ENCODE peak calls at places on chromosomes 4 and X, in ten cellular contexts. One of them, this sample, is unnamed.

GRCh38 chrX:19678941-19679340 is 163.6 kb upstream of the MAP3K15 start:
- DNase-seq in kidney epithelial cell: no peak
- DNase-seq in stromal cell of bone marrow: no peak
- DNase-seq in HFF-Myc: no peak
- DNase-seq in NCI-H1417: peak
- DNase-seq in HS-5: no peak
- DNase-seq in activated CD8-positive, alpha-beta T cell treated with anti-CD3 and anti-CD28 coated beads, Interleukin-2, amount 10 ng/mL, durations not matched to agents 7 days and 5 days: peak
- DNase-seq in ELR: peak
- DNase-seq in MV-4-11: no peak
- DNase-seq in NCI-H1105: no peak
- DNase-seq in this sample: peak

GRCh38 chr4:176270669-176271068 is 1.6 kb upstream of the ASB5 start:
- DNase-seq in kidney epithelial cell: peak
- DNase-seq in stromal cell of bone marrow: peak
- DNase-seq in HFF-Myc: peak
- DNase-seq in NCI-H1417: peak
- DNase-seq in HS-5: peak
- DNase-seq in activated CD8-positive, alpha-beta T cell treated with anti-CD3 and anti-CD28 coated beads, Interleukin-2, amount 10 ng/mL, durations not matched to agents 7 days and 5 days: no peak
- DNase-seq in ELR: peak
- DNase-seq in MV-4-11: no peak
- DNase-seq in NCI-H1105: peak
- DNase-seq in this sample: peak

GRCh38 chrX:12548746-12549145 is 242.5 kb upstream of the PRPS2 start:
- DNase-seq in kidney epithelial cell: no peak
- DNase-seq in stromal cell of bone marrow: peak
- DNase-seq in HFF-Myc: no peak
- DNase-seq in NCI-H1417: no peak
- DNase-seq in HS-5: no peak
- DNase-seq in activated CD8-positive, alpha-beta T cell treated with anti-CD3 and anti-CD28 coated beads, Interleukin-2, amount 10 ng/mL, durations not matched to agents 7 days and 5 days: peak
- DNase-seq in ELR: peak
- DNase-seq in MV-4-11: peak
- DNase-seq in NCI-H1105: no peak
- DNase-seq in this sample: peak

GRCh38 chrX:33138677-33139249 is 72.6 kb downstream of the DMD start:
- DNase-seq in kidney epithelial cell: no peak
- DNase-seq in stromal cell of bone marrow: peak
- DNase-seq in HFF-Myc: no peak
- DNase-seq in NCI-H1417: no peak
- DNase-seq in HS-5: no peak
- DNase-seq in activated CD8-positive, alpha-beta T cell treated with anti-CD3 and anti-CD28 coated beads, Interleukin-2, amount 10 ng/mL, durations not matched to agents 7 days and 5 days: no peak
- DNase-seq in ELR: no peak
- DNase-seq in MV-4-11: no peak
- DNase-seq in NCI-H1105: no peak
- DNase-seq in this sample: no peak

GRCh38 chrX:118496763-118497079 is 1.1 kb downstream of the DOCK11 start:
- DNase-seq in kidney epithelial cell: no peak
- DNase-seq in stromal cell of bone marrow: no peak
- DNase-seq in HFF-Myc: no peak
- DNase-seq in NCI-H1417: peak
- DNase-seq in HS-5: no peak
- DNase-seq in activated CD8-positive, alpha-beta T cell treated with anti-CD3 and anti-CD28 coated beads, Interleukin-2, amount 10 ng/mL, durations not matched to agents 7 days and 5 days: no peak
- DNase-seq in ELR: peak
- DNase-seq in MV-4-11: no peak
- DNase-seq in NCI-H1105: no peak
- DNase-seq in this sample: peak

GRCh38 chr4:37793562-37793961 is 32.9 kb upstream of the PGM2 start:
- DNase-seq in kidney epithelial cell: no peak
- DNase-seq in stromal cell of bone marrow: no peak
- DNase-seq in HFF-Myc: no peak
- DNase-seq in NCI-H1417: peak
- DNase-seq in HS-5: no peak
- DNase-seq in activated CD8-positive, alpha-beta T cell treated with anti-CD3 and anti-CD28 coated beads, Interleukin-2, amount 10 ng/mL, durations not matched to agents 7 days and 5 days: peak
- DNase-seq in ELR: peak
- DNase-seq in MV-4-11: peak
- DNase-seq in NCI-H1105: no peak
- DNase-seq in this sample: peak

GRCh38 chr4:165398570-165398969 is 19.8 kb downstream of the CPE start:
- DNase-seq in kidney epithelial cell: peak
- DNase-seq in stromal cell of bone marrow: no peak
- DNase-seq in HFF-Myc: peak
- DNase-seq in NCI-H1417: peak
- DNase-seq in HS-5: no peak
- DNase-seq in activated CD8-positive, alpha-beta T cell treated with anti-CD3 and anti-CD28 coated beads, Interleukin-2, amount 10 ng/mL, durations not matched to agents 7 days and 5 days: no peak
- DNase-seq in ELR: peak
- DNase-seq in MV-4-11: no peak
- DNase-seq in NCI-H1105: peak
- DNase-seq in this sample: peak

GRCh38 chr4:144589512-144589911 is 56.4 kb upstream of the HHIP start:
- DNase-seq in kidney epithelial cell: no peak
- DNase-seq in stromal cell of bone marrow: no peak
- DNase-seq in HFF-Myc: no peak
- DNase-seq in NCI-H1417: no peak
- DNase-seq in HS-5: no peak
- DNase-seq in activated CD8-positive, alpha-beta T cell treated with anti-CD3 and anti-CD28 coated beads, Interleukin-2, amount 10 ng/mL, durations not matched to agents 7 days and 5 days: no peak
- DNase-seq in ELR: no peak
- DNase-seq in MV-4-11: peak
- DNase-seq in NCI-H1105: no peak
- DNase-seq in this sample: no peak

GRCh38 chrX:34810364-34810763 is 132.2 kb upstream of the FAM47B start:
- DNase-seq in kidney epithelial cell: peak
- DNase-seq in stromal cell of bone marrow: peak
- DNase-seq in HFF-Myc: peak
- DNase-seq in NCI-H1417: no peak
- DNase-seq in HS-5: peak
- DNase-seq in activated CD8-positive, alpha-beta T cell treated with anti-CD3 and anti-CD28 coated beads, Interleukin-2, amount 10 ng/mL, durations not matched to agents 7 days and 5 days: no peak
- DNase-seq in ELR: peak
- DNase-seq in MV-4-11: peak
- DNase-seq in NCI-H1105: no peak
- DNase-seq in this sample: peak

GRCh38 chr4:3470244-3471097 is 7.4 kb downstream of the DOK7 start:
- DNase-seq in kidney epithelial cell: no peak
- DNase-seq in stromal cell of bone marrow: no peak
- DNase-seq in HFF-Myc: peak
- DNase-seq in NCI-H1417: no peak
- DNase-seq in HS-5: no peak
- DNase-seq in activated CD8-positive, alpha-beta T cell treated with anti-CD3 and anti-CD28 coated beads, Interleukin-2, amount 10 ng/mL, durations not matched to agents 7 days and 5 days: no peak
- DNase-seq in ELR: peak
- DNase-seq in MV-4-11: no peak
- DNase-seq in NCI-H1105: no peak
- DNase-seq in this sample: no peak

GRCh38 chrX:49228185-49228584 is 5.0 kb downstream of the CACNA1F start:
- DNase-seq in kidney epithelial cell: no peak
- DNase-seq in stromal cell of bone marrow: no peak
- DNase-seq in HFF-Myc: no peak
- DNase-seq in NCI-H1417: no peak
- DNase-seq in HS-5: no peak
- DNase-seq in activated CD8-positive, alpha-beta T cell treated with anti-CD3 and anti-CD28 coated beads, Interleukin-2, amount 10 ng/mL, durations not matched to agents 7 days and 5 days: no peak
- DNase-seq in ELR: no peak
- DNase-seq in MV-4-11: no peak
- DNase-seq in NCI-H1105: no peak
- DNase-seq in this sample: no peak

GRCh38 chr4:21593268-21594002 is 355.1 kb downstream of the KCNIP4 start:
- DNase-seq in kidney epithelial cell: no peak
- DNase-seq in stromal cell of bone marrow: no peak
- DNase-seq in HFF-Myc: peak
- DNase-seq in NCI-H1417: no peak
- DNase-seq in HS-5: peak
- DNase-seq in activated CD8-positive, alpha-beta T cell treated with anti-CD3 and anti-CD28 coated beads, Interleukin-2, amount 10 ng/mL, durations not matched to agents 7 days and 5 days: no peak
- DNase-seq in ELR: no peak
- DNase-seq in MV-4-11: no peak
- DNase-seq in NCI-H1105: no peak
- DNase-seq in this sample: peak

GRCh38 chr4:67700119-67700873 is 659 bp downstream of the UBA6 start:
- DNase-seq in kidney epithelial cell: no peak
- DNase-seq in stromal cell of bone marrow: no peak
- DNase-seq in HFF-Myc: no peak
- DNase-seq in NCI-H1417: peak
- DNase-seq in HS-5: peak
- DNase-seq in activated CD8-positive, alpha-beta T cell treated with anti-CD3 and anti-CD28 coated beads, Interleukin-2, amount 10 ng/mL, durations not matched to agents 7 days and 5 days: peak
- DNase-seq in ELR: peak
- DNase-seq in MV-4-11: peak
- DNase-seq in NCI-H1105: no peak
- DNase-seq in this sample: peak

GRCh38 chrX:155985208-155985607 is 12.3 kb upstream of the IL9R start:
- DNase-seq in kidney epithelial cell: no peak
- DNase-seq in stromal cell of bone marrow: no peak
- DNase-seq in HFF-Myc: no peak
- DNase-seq in NCI-H1417: no peak
- DNase-seq in HS-5: no peak
- DNase-seq in activated CD8-positive, alpha-beta T cell treated with anti-CD3 and anti-CD28 coated beads, Interleukin-2, amount 10 ng/mL, durations not matched to agents 7 days and 5 days: no peak
- DNase-seq in ELR: no peak
- DNase-seq in MV-4-11: no peak
- DNase-seq in NCI-H1105: no peak
- DNase-seq in this sample: no peak

This sample was measured in RPMI7951.